ENCODE peak calls at places on chromosomes 13 and 19, in four cellular contexts. W, A, P and E are unnamed samples. For H3K4me1, the result is how much of the 10 kb centered on the place peaks cover.

GRCh38 chr19:48506138-48506733 is 5.4 kb downstream of the LMTK3 start:
- DNase-seq in A (peak), W (peak), P (no peak), E (peak)

GRCh38 chr13:100512422-100512821 is 76.2 kb downstream of the GGACT start:
- DNase-seq in A (no peak), P (no peak), W (peak), E (no peak)

GRCh38 chr19:4935449-4935848 is 26.1 kb downstream of the UHRF1 start:
- DNase-seq in W (no peak), P (no peak), A (no peak), E (no peak)

GRCh38 chr13:66520511-66521390 is 709.4 kb downstream of the PCDH9 start:
- DNase-seq in W (no peak), P (no peak), A (no peak), E (no peak)

GRCh38 chr19:49590971-49591730 is at the start of gene PRR12:
- DNase-seq in P (no peak), A (peak), W (peak), E (peak)

GRCh38 chr13:93244918-93245280 is 18.3 kb downstream of the GPC6 start:
- DNase-seq in P (no peak), A (no peak), W (peak), E (no peak)

GRCh38 chr19:52946322-52947310 is 16.1 kb downstream of the ZNF816 start:
- DNase-seq in P (peak), W (peak), A (peak), E (peak)

GRCh38 chr13:33015791-33016323 is 366 bp upstream of the KL start:
- DNase-seq in W (no peak), P (no peak), A (no peak), E (peak)

GRCh38 chr13:24709186-24709913 is 29.1 kb downstream of the ATP12A start:
- DNase-seq in W (no peak), A (no peak), P (no peak), E (no peak)

GRCh38 chr19:27796073-27796472 is 1416.9 kb downstream of the UQCRFS1 start:
- DNase-seq in W (no peak), P (no peak), A (no peak), E (no peak)

GRCh38 chr13:101127741-101128353 is 288.5 kb downstream of the NALCN start:
- DNase-seq in A (peak), W (peak), P (no peak), E (no peak)

GRCh38 chr19:31348416-31349159 is 648 bp downstream of the TSHZ3 start:
- DNase-seq in P (no peak), W (no peak), A (peak), E (no peak)

GRCh38 chr13:23876265-23876664 is 12.9 kb downstream of the MIPEP start:
- DNase-seq in P (no peak), W (peak), A (peak), E (no peak)

GRCh38 chr19:13149628-13150186 is 468 bp downstream of the STX10 start:
- DNase-seq in A (no peak), W (no peak), P (no peak), E (peak)

GRCh38 chr19:49133621-49134454 is 14.5 kb downstream of the PPFIA3 start:
- DNase-seq in P (no peak), A (peak), W (peak), E (peak)

GRCh38 chr19:19552811-19553210 is 14.7 kb downstream of the CILP2 start:
- DNase-seq in A (peak), W (no peak), P (no peak), E (peak)

GRCh38 chr13:22483276-22483675 is 697.5 kb upstream of the SGCG start:
- DNase-seq in A (no peak), P (no peak), W (no peak), E (no peak)

GRCh38 chr13:105410602-105411001 is 1124.9 kb downstream of the EFNB2 start:
- DNase-seq in P (peak), A (peak), W (peak), E (peak)

GRCh38 chr19:35216833-35217707 is 11.5 kb downstream of the FAM187B start:
- DNase-seq in W (no peak), A (peak), P (no peak), E (peak)

GRCh38 chr13:24650157-24650556 is 30.1 kb upstream of the ATP12A start:
- DNase-seq in P (no peak), A (no peak), W (peak), E (no peak)

GRCh38 chr19:10686193-10686592 is 15.0 kb upstream of the QTRT1 start:
- DNase-seq in W (no peak), P (no peak), A (no peak), E (no peak)
- H3K23ac ChIP-seq in W (no peak), P (no peak), A (no peak), E (no peak)

GRCh38 chr19:38073806-38074685 is 150.0 kb downstream of the DPF1 start:
- DNase-seq in A (peak), W (peak), P (peak), E (peak)
- H3K4me1 ChIP-seq in A (under half), W (under half), P (under half), E (under half)

GRCh38 chr13:81379183-81379582 is 1038.3 kb upstream of the SPRY2 start:
- DNase-seq in A (no peak), P (no peak), W (no peak), E (no peak)
- H4K5ac ChIP-seq in A (no peak), P (no peak), W (no peak), E (no peak)

GRCh38 chr19:41551711-41552110 is 24.3 kb upstream of the CEACAM21 start:
- DNase-seq in P (no peak), A (no peak), W (no peak), E (no peak)

GRCh38 chr19:41553804-41554203 is 22.2 kb upstream of the CEACAM21 start:
- DNase-seq in P (no peak), W (no peak), A (no peak), E (no peak)

GRCh38 chr19:41555752-41556151 is 20.2 kb upstream of the CEACAM21 start:
- DNase-seq in W (no peak), A (no peak), P (no peak), E (no peak)

GRCh38 chr19:41552558-41552957 is 23.4 kb upstream of the CEACAM21 start:
- DNase-seq in A (no peak), P (no peak), W (no peak), E (no peak)

DNA sequence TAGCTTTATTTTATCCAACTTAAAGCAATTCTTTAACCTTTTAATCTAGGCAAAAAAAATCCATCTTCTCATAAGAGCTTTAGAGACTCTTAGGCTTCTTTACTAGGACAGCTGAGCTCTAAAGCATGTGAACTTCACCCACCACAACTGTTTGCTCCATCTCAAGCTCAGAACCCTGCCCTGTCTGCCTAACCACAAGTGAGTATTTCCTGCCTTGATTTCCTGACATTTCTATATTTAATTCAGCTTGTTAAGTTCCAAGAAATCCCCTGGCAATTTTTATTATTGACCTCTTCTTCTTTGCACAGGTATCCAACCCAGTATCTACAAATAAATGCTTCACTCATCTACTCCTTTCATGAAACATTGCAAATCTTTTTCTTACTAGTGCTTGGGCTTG is 21.1 kb upstream of the CEACAM21 start:
- DNase-seq in P (no peak), W (no peak), A (no peak), E (no peak)
- H3K23ac ChIP-seq in P (no peak), W (no peak), A (no peak), E (no peak)

GRCh38 chr19:46723471-46723870 is 6.6 kb upstream of the PRKD2 start:
- DNase-seq in A (no peak), P (no peak), W (no peak), E (no peak)
- H3K4me1 ChIP-seq in A (under half), P (under half), W (under half), E (under half)

GRCh38 chr13:112616586-112617381 is 28.8 kb upstream of the TUBGCP3 start:
- DNase-seq in A (peak), W (peak), P (no peak), E (peak)
- H4K5ac ChIP-seq in A (no peak), W (no peak), P (no peak), E (no peak)

DNA sequence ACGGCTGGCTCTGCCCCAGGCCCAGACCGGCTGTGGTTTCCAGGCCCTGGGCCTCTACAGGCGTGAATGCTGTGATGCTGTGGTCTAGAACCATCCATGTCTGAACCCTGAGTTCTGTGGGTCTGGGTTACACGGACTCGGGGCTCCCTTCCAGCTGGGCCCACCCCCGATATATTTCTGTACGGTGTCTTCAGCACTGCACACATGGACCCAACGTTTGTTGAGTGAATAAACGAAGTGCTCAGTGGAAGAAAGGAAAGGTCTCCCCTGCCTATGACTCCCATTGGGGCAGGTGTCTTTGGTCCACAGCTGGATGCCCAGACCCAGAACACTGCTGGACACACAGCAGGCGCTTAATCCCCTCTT is 6.7 kb downstream of the TEKTIP1 start:
- DNase-seq in P (no peak), W (no peak), A (no peak), E (no peak)
- H3K23ac ChIP-seq in P (no peak), W (no peak), A (no peak), E (no peak)